ENCODE peak calls at places on chromosome 22, in nine cellular contexts. G is NCI-H524; V is GDM1; N is activated T-helper 1 cell treated with anti-CD3 and anti-CD28 coated beads, Interleukin-2, amount 50 U/mL, for 16 hours; Q is T-cell; S is SHP77 treated with DMSO at 0.1 percent for 48 hours; T is T-helper 2 cell; W is HS-5; U is neural progenitor cell. Z is an unnamed sample.

GRCh38 chr22:43110444-43110926 is at the start of gene BIK:
- DNase-seq in G (no peak), V (no peak), N (peak), Q (peak), S (no peak), T (peak), W (no peak), U (peak), Z (no peak)

GRCh38 chr22:48045369-48045768 is 1282.9 kb downstream of the TBC1D22A start:
- DNase-seq in G (no peak), V (no peak), N (no peak), Q (no peak), S (no peak), T (no peak), W (no peak), U (no peak), Z (no peak)

GRCh38 chr22:35227248-35227647 is 30.0 kb upstream of the HMGXB4 start:
- DNase-seq in G (no peak), V (no peak), N (no peak), Q (no peak), S (no peak), T (no peak), W (no peak), U (no peak), Z (no peak)

GRCh38 chr22:29842740-29843139 is 4.7 kb upstream of the ASCC2 start:
- DNase-seq in G (no peak), V (no peak), N (no peak), Q (no peak), S (no peak), T (no peak), W (peak), U (no peak), Z (peak)

GRCh38 chr22:37103151-37103550 is 6.4 kb downstream of the TMPRSS6 start:
- DNase-seq in G (no peak), V (no peak), N (no peak), Q (no peak), S (no peak), T (no peak), W (no peak), U (no peak), Z (no peak)

GRCh38 chr22:48755332-48755949 is 1072.2 kb downstream of the BRD1 start:
- DNase-seq in G (no peak), V (no peak), N (no peak), Q (no peak), S (no peak), T (no peak), W (no peak), U (no peak), Z (no peak)

GRCh38 chr22:42745118-42745517 is 24.4 kb upstream of the A4GALT start:
- DNase-seq in G (no peak), V (no peak), N (no peak), Q (no peak), S (no peak), T (no peak), W (no peak), U (no peak), Z (no peak)

GRCh38 chr22:24819941-24820461 is 14.0 kb downstream of the SGSM1 start:
- DNase-seq in G (no peak), V (no peak), N (no peak), Q (no peak), S (no peak), T (no peak), W (no peak), U (no peak), Z (no peak)

GRCh38 chr22:44406581-44407403 is 91.2 kb downstream of the RTL6 start:
- DNase-seq in G (no peak), V (no peak), N (no peak), Q (no peak), S (no peak), T (no peak), W (no peak), U (no peak), Z (no peak)

GRCh38 chr22:17817079-17817478 is 42.8 kb upstream of the BID start:
- DNase-seq in G (no peak), V (no peak), N (no peak), Q (no peak), S (no peak), T (no peak), W (no peak), U (no peak), Z (no peak)

GRCh38 chr22:49535527-49536125 is 292.0 kb downstream of the BRD1 start:
- DNase-seq in G (no peak), V (no peak), N (no peak), Q (no peak), S (no peak), T (no peak), W (no peak), U (no peak), Z (no peak)

GRCh38 chr22:24810043-24810749 is 4.2 kb downstream of the SGSM1 start:
- DNase-seq in G (peak), V (no peak), N (no peak), Q (no peak), S (no peak), T (no peak), W (no peak), U (peak), Z (no peak)

GRCh38 chr22:46556775-46557174 is 19.4 kb upstream of the CELSR1 start:
- DNase-seq in G (no peak), V (no peak), N (no peak), Q (no peak), S (no peak), T (no peak), W (no peak), U (no peak), Z (no peak)

GRCh38 chr22:50068096-50068495 is 10.0 kb upstream of the TTLL8 start:
- DNase-seq in G (no peak), V (no peak), N (no peak), Q (no peak), S (no peak), T (no peak), W (no peak), U (no peak), Z (no peak)

GRCh38 chr22:25485626-25486545 is 78.6 kb upstream of the GRK3 start:
- DNase-seq in G (no peak), V (no peak), N (no peak), Q (no peak), S (no peak), T (no peak), W (no peak), U (no peak), Z (no peak)

GRCh38 chr22:37751449-37752188 is 54.8 kb downstream of the TRIOBP start:
- DNase-seq in G (no peak), V (no peak), N (no peak), Q (no peak), S (no peak), T (no peak), W (no peak), U (no peak), Z (no peak)

GRCh38 chr22:37202706-37203105 is 9.6 kb downstream of the SSTR3 start:
- DNase-seq in G (no peak), V (no peak), N (no peak), Q (no peak), S (no peak), T (no peak), W (no peak), U (no peak), Z (no peak)

GRCh38 chr22:39932918-39933649 is 27.1 kb upstream of the TMA7B start:
- DNase-seq in G (no peak), V (peak), N (no peak), Q (peak), S (no peak), T (no peak), W (no peak), U (peak), Z (no peak)

GRCh38 chr22:43238526-43239006 is 51.6 kb upstream of the TTLL12 start:
- DNase-seq in G (no peak), V (no peak), N (no peak), Q (no peak), S (no peak), T (no peak), W (no peak), U (no peak), Z (no peak)

GRCh38 chr22:48253573-48253972 is 1491.1 kb downstream of the TBC1D22A start:
- DNase-seq in G (no peak), V (no peak), N (no peak), Q (no peak), S (no peak), T (no peak), W (no peak), U (no peak), Z (no peak)

GRCh38 chr22:40196628-40197027 is 18.9 kb downstream of the TNRC6B start:
- DNase-seq in G (no peak), V (no peak), N (no peak), Q (no peak), S (no peak), T (no peak), W (peak), U (no peak), Z (peak)

GRCh38 chr22:18060646-18061620 is 16.9 kb upstream of the PEX26 start:
- DNase-seq in G (no peak), V (no peak), N (no peak), Q (no peak), S (no peak), T (no peak), W (no peak), U (no peak), Z (no peak)

GRCh38 chr22:49305215-49305965 is 522.3 kb downstream of the BRD1 start:
- DNase-seq in G (peak), V (peak), N (peak), Q (peak), S (peak), T (peak), W (no peak), U (peak), Z (no peak)

GRCh38 chr22:19070397-19071169 is 51.6 kb downstream of the DGCR2 start:
- DNase-seq in G (no peak), V (no peak), N (no peak), Q (no peak), S (no peak), T (no peak), W (no peak), U (no peak), Z (no peak)

GRCh38 chr22:47210686-47211085 is 448.2 kb downstream of the TBC1D22A start:
- DNase-seq in G (no peak), V (no peak), N (no peak), Q (no peak), S (no peak), T (no peak), W (no peak), U (no peak), Z (no peak)

GRCh38 chr22:28075260-28075981 is 156.4 kb upstream of the PITPNB start:
- DNase-seq in G (no peak), V (no peak), N (no peak), Q (no peak), S (no peak), T (no peak), W (peak), U (no peak), Z (no peak)

GRCh38 chr22:46058591-46059519 is 81.9 kb upstream of the WNT7B start:
- DNase-seq in G (peak), V (no peak), N (no peak), Q (no peak), S (no peak), T (no peak), W (no peak), U (no peak), Z (no peak)

GRCh38 chr22:48517039-48518030 is 1310.3 kb downstream of the BRD1 start:
- DNase-seq in G (no peak), V (no peak), N (no peak), Q (no peak), S (no peak), T (no peak), W (no peak), U (peak), Z (no peak)

Z was measured in keratinocyte.